ENCODE peak calls at places on chromosome 6, in four cellular contexts. One of them, this sample, is unnamed.

GRCh38 chr6:114096553-114097172 is 125.7 kb upstream of the HDAC2 start:
- DNase-seq in HepG2: peak; percentile 46
- DNase-seq in GM12878: no peak
- DNase-seq in K562: peak; percentile 40
- DNase-seq in this sample: peak; percentile 22

GRCh38 chr6:33787954-33788693 is 806 bp downstream of the LEMD2 start:
- DNase-seq in HepG2: peak; percentile 46
- DNase-seq in GM12878: peak; percentile 27
- DNase-seq in K562: peak; percentile 79
- DNase-seq in this sample: peak; percentile 60

GRCh38 chr6:30810813-30811329 is 66.5 kb upstream of the IER3 start:
- DNase-seq in HepG2: no peak
- DNase-seq in GM12878: peak; percentile 92
- DNase-seq in K562: no peak
- DNase-seq in this sample: no peak

GRCh38 chr6:129936329-129937165 is 75.4 kb upstream of the TMEM244 start:
- DNase-seq in HepG2: peak; percentile 49
- DNase-seq in GM12878: peak; percentile 21
- DNase-seq in K562: peak; percentile 26
- DNase-seq in this sample: peak; percentile 68

GRCh38 chr6:46325561-46326525 is 155.1 kb upstream of the ENPP5 start:
- DNase-seq in HepG2: no peak
- DNase-seq in GM12878: no peak
- DNase-seq in K562: no peak
- DNase-seq in this sample: no peak

GRCh38 chr6:11921017-11921438 is 91.1 kb upstream of the HIVEP1 start:
- DNase-seq in HepG2: no peak
- DNase-seq in GM12878: no peak
- DNase-seq in K562: peak; percentile 90
- DNase-seq in this sample: peak; percentile 59

GRCh38 chr6:36432151-36432633 is 10.5 kb downstream of the PXT1 start:
- DNase-seq in HepG2: no peak
- DNase-seq in GM12878: no peak
- DNase-seq in K562: no peak
- DNase-seq in this sample: no peak

GRCh38 chr6:44268095-44268628 is 2.1 kb upstream of the TMEM151B start:
- DNase-seq in HepG2: peak; percentile 60
- DNase-seq in GM12878: no peak
- DNase-seq in K562: peak; percentile 79
- DNase-seq in this sample: peak; percentile 53

GRCh38 chr6:100664274-100665040 is 199.7 kb upstream of the SIM1 start:
- DNase-seq in HepG2: no peak
- DNase-seq in GM12878: no peak
- DNase-seq in K562: peak; percentile 8
- DNase-seq in this sample: peak; percentile 20

GRCh38 chr6:83057705-83058321 is 7.8 kb downstream of the UBE3D start:
- DNase-seq in HepG2: peak; percentile 42
- DNase-seq in GM12878: no peak
- DNase-seq in K562: peak; percentile 41
- DNase-seq in this sample: peak; percentile 45

GRCh38 chr6:45026003-45026516 is 302.1 kb upstream of the RUNX2 start:
- DNase-seq in HepG2: peak; percentile 54
- DNase-seq in GM12878: no peak
- DNase-seq in K562: no peak
- DNase-seq in this sample: no peak

GRCh38 chr6:13286185-13286584 is 42.2 kb downstream of the TBC1D7 start:
- DNase-seq in HepG2: no peak
- DNase-seq in GM12878: no peak
- DNase-seq in K562: no peak
- DNase-seq in this sample: no peak

GRCh38 chr6:73798592-73798991 is 102.6 kb downstream of the CD109 start:
- DNase-seq in HepG2: peak; percentile 66
- DNase-seq in GM12878: no peak
- DNase-seq in K562: no peak
- DNase-seq in this sample: peak; percentile 31

GRCh38 chr6:63968650-63969049 is 333.0 kb downstream of the PHF3 start:
- DNase-seq in HepG2: no peak
- DNase-seq in GM12878: no peak
- DNase-seq in K562: no peak
- DNase-seq in this sample: no peak

GRCh38 chr6:130020892-130021483 is 2.6 kb downstream of the L3MBTL3 start:
- DNase-seq in HepG2: peak; percentile 81
- DNase-seq in GM12878: peak; percentile 72
- DNase-seq in K562: peak; percentile 58
- DNase-seq in this sample: peak; percentile 86

GRCh38 chr6:1868561-1869261 is 259.0 kb downstream of the FOXC1 start:
- DNase-seq in HepG2: no peak
- DNase-seq in GM12878: peak; percentile 39
- DNase-seq in K562: no peak
- DNase-seq in this sample: no peak

GRCh38 chr6:95948324-95948723 is 67.5 kb upstream of the FUT9 start:
- DNase-seq in HepG2: no peak
- DNase-seq in GM12878: no peak
- DNase-seq in K562: no peak
- DNase-seq in this sample: no peak

GRCh38 chr6:105170066-105170465 is 9.7 kb downstream of the POPDC3 start:
- DNase-seq in HepG2: no peak
- DNase-seq in GM12878: no peak
- DNase-seq in K562: no peak
- DNase-seq in this sample: no peak

GRCh38 chr6:116439572-116439971 is 21.6 kb upstream of the CALHM6 start:
- DNase-seq in HepG2: no peak
- DNase-seq in GM12878: no peak
- DNase-seq in K562: no peak
- DNase-seq in this sample: no peak

GRCh38 chr6:52317841-52318581 is 33.5 kb upstream of the MCM3 start:
- DNase-seq in HepG2: peak; percentile 63
- DNase-seq in GM12878: peak; percentile 62
- DNase-seq in K562: no peak
- DNase-seq in this sample: peak; percentile 13

GRCh38 chr6:156729248-156729647 is 47.9 kb upstream of the ARID1B start:
- DNase-seq in HepG2: no peak
- DNase-seq in GM12878: peak; percentile 36
- DNase-seq in K562: no peak
- DNase-seq in this sample: peak; percentile 17

DNA sequence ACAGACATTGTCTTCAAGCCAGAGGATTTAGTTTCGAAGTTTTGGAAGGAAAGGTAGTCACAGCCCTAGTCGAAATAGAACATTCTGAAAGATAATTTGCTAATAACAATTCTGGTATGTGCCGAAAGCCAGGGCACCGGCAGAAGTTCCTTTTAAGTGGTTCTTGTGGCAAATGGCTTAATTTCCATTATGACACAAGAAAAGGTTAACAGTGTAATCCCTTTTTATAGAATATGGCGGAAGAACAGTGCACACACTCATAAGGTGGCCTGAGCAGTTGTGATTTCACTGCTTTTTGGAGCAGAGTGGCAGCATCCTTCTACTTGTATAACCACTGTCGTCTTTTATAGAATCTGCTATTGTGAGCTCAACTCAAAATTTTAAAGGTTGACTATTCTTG is 152.4 kb downstream of the SASH1 start:
- DNase-seq in HepG2: no peak
- DNase-seq in GM12878: no peak
- DNase-seq in K562: no peak
- DNase-seq in this sample: no peak
- TF ChIP-seq CHD4 in HepG2: no peak
- TF ChIP-seq CHD4 in GM12878: no peak
- TF ChIP-seq CHD4 in K562: no peak
- TF ChIP-seq CHD4 in this sample: no peak

GRCh38 chr6:155254139-155254538 is 9.7 kb upstream of the CLDN20 start:
- DNase-seq in HepG2: no peak
- DNase-seq in GM12878: no peak
- DNase-seq in K562: no peak
- DNase-seq in this sample: no peak

GRCh38 chr6:155259897-155260296 is 3.9 kb upstream of the CLDN20 start:
- DNase-seq in HepG2: no peak
- DNase-seq in GM12878: no peak
- DNase-seq in K562: no peak
- DNase-seq in this sample: no peak

GRCh38 chr6:155253337-155253736 is 10.5 kb upstream of the CLDN20 start:
- DNase-seq in HepG2: peak; percentile 25
- DNase-seq in GM12878: no peak
- DNase-seq in K562: no peak
- DNase-seq in this sample: no peak

GRCh38 chr6:155259202-155259601 is 4.6 kb upstream of the CLDN20 start:
- DNase-seq in HepG2: no peak
- DNase-seq in GM12878: no peak
- DNase-seq in K562: no peak
- DNase-seq in this sample: no peak

GRCh38 chr6:155256122-155256795 is 7.6 kb upstream of the CLDN20 start:
- DNase-seq in HepG2: no peak
- DNase-seq in GM12878: no peak
- DNase-seq in K562: no peak
- DNase-seq in this sample: no peak
- TF ChIP-seq CHD4 in HepG2: no peak
- TF ChIP-seq CHD4 in GM12878: no peak
- TF ChIP-seq CHD4 in K562: no peak
- TF ChIP-seq CHD4 in this sample: no peak

DNA sequence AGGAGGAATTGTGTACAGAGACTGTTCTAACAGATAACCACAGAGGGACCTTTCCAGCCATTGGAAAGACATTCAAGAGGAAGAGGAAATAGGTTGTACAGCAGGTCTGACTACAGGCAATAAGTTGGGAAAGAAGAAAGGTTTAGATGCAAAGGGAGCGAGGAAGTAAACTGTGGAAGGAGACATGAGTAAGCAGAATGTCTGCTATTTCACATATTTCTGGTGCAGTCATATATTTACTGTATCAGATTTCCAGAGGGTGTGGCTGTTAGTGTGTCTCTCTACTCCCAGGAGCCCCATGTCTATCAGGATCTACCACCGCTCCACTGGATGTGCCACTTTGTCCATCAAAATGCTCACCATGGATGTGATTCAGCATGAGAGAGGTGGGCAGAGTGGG is 25.9 kb downstream of the MRS2 start:
- DNase-seq in HepG2: no peak
- DNase-seq in GM12878: no peak
- DNase-seq in K562: no peak
- DNase-seq in this sample: peak; percentile 38
- TF ChIP-seq CHD4 in HepG2: no peak
- TF ChIP-seq CHD4 in GM12878: no peak
- TF ChIP-seq CHD4 in K562: no peak
- TF ChIP-seq CHD4 in this sample: no peak

DNA sequence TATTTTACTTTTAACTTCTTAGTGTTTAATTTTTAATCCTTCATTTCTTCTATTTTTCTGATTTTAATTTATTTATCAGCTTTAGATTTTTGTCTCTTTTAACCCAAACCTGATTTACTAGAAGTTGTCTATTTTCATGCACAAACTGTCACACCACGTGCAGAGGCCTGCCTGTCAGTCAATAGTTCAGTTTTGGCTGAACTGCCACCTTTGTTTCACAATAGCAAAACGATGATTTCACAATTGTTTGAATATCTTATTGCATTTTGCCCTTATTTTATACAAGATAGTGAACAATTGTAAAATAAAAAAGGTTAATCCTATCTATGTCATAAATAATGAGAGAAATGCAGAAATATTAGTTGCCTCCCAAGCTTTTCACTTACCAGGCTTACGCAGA is 24.0 kb upstream of the PPP1R3G start:
- DNase-seq in HepG2: peak; percentile 64
- DNase-seq in GM12878: no peak
- DNase-seq in K562: no peak
- DNase-seq in this sample: no peak
- TF ChIP-seq CHD4 in HepG2: no peak
- TF ChIP-seq CHD4 in GM12878: no peak
- TF ChIP-seq CHD4 in K562: no peak
- TF ChIP-seq CHD4 in this sample: no peak

GRCh38 chr6:135675862-135676261 is 175.6 kb upstream of the PDE7B start:
- DNase-seq in HepG2: peak; percentile 22
- DNase-seq in GM12878: peak; percentile 4
- DNase-seq in K562: peak; percentile 54
- DNase-seq in this sample: peak; percentile 17

GRCh38 chr6:135686784-135687301 is 164.7 kb upstream of the PDE7B start:
- DNase-seq in HepG2: no peak
- DNase-seq in GM12878: no peak
- DNase-seq in K562: no peak
- DNase-seq in this sample: no peak

GRCh38 chr6:135680964-135681913 is 170.3 kb upstream of the PDE7B start:
- DNase-seq in HepG2: no peak
- DNase-seq in GM12878: no peak
- DNase-seq in K562: no peak
- DNase-seq in this sample: peak; percentile 14
- TF ChIP-seq CHD4 in HepG2: no peak
- TF ChIP-seq CHD4 in GM12878: no peak
- TF ChIP-seq CHD4 in K562: no peak
- TF ChIP-seq CHD4 in this sample: no peak

GRCh38 chr6:28585335-28585734 is 59.7 kb downstream of the GPX5 start:
- DNase-seq in HepG2: peak; percentile 55
- DNase-seq in GM12878: no peak
- DNase-seq in K562: no peak
- DNase-seq in this sample: no peak
- TF ChIP-seq CHD4 in HepG2: no peak
- TF ChIP-seq CHD4 in GM12878: no peak
- TF ChIP-seq CHD4 in K562: no peak
- TF ChIP-seq CHD4 in this sample: no peak

GRCh38 chr6:138402833-138403187 is 1.2 kb upstream of the HEBP2 start:
- DNase-seq in HepG2: no peak
- DNase-seq in GM12878: no peak
- DNase-seq in K562: no peak
- DNase-seq in this sample: no peak

GRCh38 chr6:138403801-138404665 is at the start of gene HEBP2:
- DNase-seq in HepG2: peak; percentile 96
- DNase-seq in GM12878: peak; percentile 65
- DNase-seq in K562: peak; percentile 96
- DNase-seq in this sample: peak; percentile 72

GRCh38 chr6:138404666-138405337 is 779 bp downstream of the HEBP2 start:
- DNase-seq in HepG2: no peak
- DNase-seq in GM12878: no peak
- DNase-seq in K562: peak; percentile 56
- DNase-seq in this sample: no peak

GRCh38 chr6:138401960-138402832 is 1.8 kb upstream of the HEBP2 start:
- DNase-seq in HepG2: no peak
- DNase-seq in GM12878: no peak
- DNase-seq in K562: no peak
- DNase-seq in this sample: no peak

DNA sequence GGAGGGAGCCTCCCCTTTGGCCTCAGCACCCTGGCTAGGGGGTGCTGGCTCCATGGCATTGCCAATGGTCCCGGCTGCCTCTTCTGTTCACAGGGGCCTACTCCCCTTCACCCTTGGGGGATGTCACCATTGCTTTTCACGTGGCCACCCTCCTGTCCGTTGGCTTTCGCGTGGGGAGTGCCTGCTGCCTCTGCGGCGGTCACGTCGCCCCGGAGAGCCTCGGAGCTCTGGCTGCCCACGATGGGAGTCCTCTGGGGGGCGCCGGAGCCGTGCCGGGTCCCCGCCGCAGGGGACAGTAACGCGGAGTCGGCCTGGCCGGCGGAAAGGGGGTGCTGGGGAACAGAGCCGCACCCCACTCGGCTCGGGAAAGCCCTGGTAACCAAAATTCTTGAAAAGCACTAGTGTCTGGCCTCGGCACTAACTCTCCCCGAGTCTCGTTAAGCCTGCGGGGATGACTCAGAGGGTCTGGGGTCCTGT is 661 bp upstream of the HEBP2 start:
- DNase-seq in HepG2: no peak
- DNase-seq in GM12878: no peak
- DNase-seq in K562: peak; percentile 69
- DNase-seq in this sample: peak; percentile 18
- TF ChIP-seq CHD4 in HepG2: no peak
- TF ChIP-seq CHD4 in GM12878: no peak
- TF ChIP-seq CHD4 in K562: no peak
- TF ChIP-seq CHD4 in this sample: no peak

This sample was measured in A549.